ENCODE peak calls at places on chromosome 16, in five cellular contexts. B, C, D, A and N are unnamed samples.

GRCh38 chr16:85389679-85390470 is 223.2 kb upstream of the GSE1 start:
- DNase-seq in B (peak), C (no peak), D (no peak), A (no peak), N (no peak)

GRCh38 chr16:87701505-87701921 is 64.3 kb downstream of the KLHDC4 start:
- DNase-seq in B (no peak), C (no peak), D (no peak), A (no peak), N (no peak)

GRCh38 chr16:7330709-7331108 is 1.9 kb upstream of the RBFOX1 start:
- DNase-seq in B (no peak), C (no peak), D (no peak), A (no peak), N (no peak)

GRCh38 chr16:85316321-85316919 is 204.1 kb upstream of the CIBAR2 start:
- DNase-seq in B (peak), C (peak), D (peak), A (peak), N (no peak)

GRCh38 chr16:79943738-79944137 is 343.2 kb upstream of the MAF start:
- DNase-seq in B (no peak), C (peak), D (no peak), A (no peak), N (no peak)

GRCh38 chr16:88686062-88686438 is 257 bp downstream of the SNAI3 start:
- DNase-seq in B (no peak), C (no peak), D (no peak), A (peak), N (no peak)

GRCh38 chr16:65908568-65908967 is 457.9 kb upstream of the CDH5 start:
- DNase-seq in B (no peak), C (no peak), D (peak), A (no peak), N (no peak)

GRCh38 chr16:27640277-27640600 is 90.3 kb downstream of the KATNIP start:
- DNase-seq in B (no peak), C (no peak), D (peak), A (no peak), N (no peak)

GRCh38 chr16:89201467-89202377 is 1.4 kb upstream of the SLC22A31 start:
- DNase-seq in B (peak), C (peak), D (peak), A (peak), N (no peak)

GRCh38 chr16:1772908-1773702 is at the start of gene MRPS34:
- DNase-seq in B (peak), C (peak), D (peak), A (peak), N (peak)

GRCh38 chr16:14500791-14501190 is 129.3 kb downstream of the PARN start:
- DNase-seq in B (no peak), C (peak), D (no peak), A (no peak), N (no peak)

GRCh38 chr16:4537376-4538066 is 1.1 kb downstream of the CDIP1 start:
- DNase-seq in B (peak), C (no peak), D (peak), A (peak), N (no peak)

GRCh38 chr16:87437911-87438610 is 45.9 kb downstream of the MAP1LC3B start:
- DNase-seq in B (peak), C (no peak), D (no peak), A (peak), N (no peak)

GRCh38 chr16:11852092-11852809 is 909 bp upstream of the RSL1D1 start:
- DNase-seq in B (no peak), C (peak), D (no peak), A (no peak), N (no peak)

GRCh38 chr16:84848991-84849634 is 29.3 kb downstream of the CRISPLD2 start:
- DNase-seq in B (no peak), C (no peak), D (no peak), A (no peak), N (no peak)

GRCh38 chr16:50169555-50170096 is 16.5 kb downstream of the TENT4B start:
- DNase-seq in B (no peak), C (no peak), D (peak), A (peak), N (no peak)

GRCh38 chr16:57865746-57866528 is 63.6 kb upstream of the KIFC3 start:
- DNase-seq in B (no peak), C (no peak), D (peak), A (no peak), N (no peak)

GRCh38 chr16:30032083-30032819 is 1.2 kb upstream of the TLCD3B start:
- DNase-seq in B (no peak), C (peak), D (peak), A (peak), N (peak)

GRCh38 chr16:53080345-53081031 is 25.7 kb downstream of the CHD9 start:
- DNase-seq in B (no peak), C (peak), D (no peak), A (peak), N (peak)

GRCh38 chr16:89739383-89739782 is 18.0 kb downstream of the ZNF276 start:
- DNase-seq in B (no peak), C (no peak), D (no peak), A (no peak), N (no peak)

GRCh38 chr16:23509763-23510153 is 536 bp downstream of the GGA2 start:
- DNase-seq in B (no peak), C (peak), D (peak), A (peak), N (no peak)

GRCh38 chr16:85821441-85821901 is 22.0 kb downstream of the COX4I1 start:
- DNase-seq in B (peak), C (peak), D (peak), A (peak), N (peak)